ENCODE peak calls at places on chromosomes 12 and 14, in seven cellular contexts. Z, P, W, U, L, E and K are unnamed samples.

GRCh38 chr14:70836946-70837345 is 27.6 kb upstream of the MAP3K9 start:
- DNase-seq in P (no peak), E (no peak), W (peak; percentile 47), L (no peak), U (no peak), Z (no peak), K (no peak)

GRCh38 chr14:33755358-33755757 is 195.5 kb downstream of the EGLN3 start:
- DNase-seq in W (peak; percentile 60), P (no peak), Z (no peak), E (no peak), L (no peak), U (no peak), K (no peak)

GRCh38 chr12:48972213-48973021 is 882 bp upstream of the WNT10B start:
- DNase-seq in L (no peak), E (no peak), P (peak; percentile 38), W (no peak), U (no peak), Z (no peak), K (no peak)

GRCh38 chr14:91231446-91231845 is 13.1 kb downstream of the GPR68 start:
- DNase-seq in L (no peak), P (no peak), U (no peak), Z (no peak), E (no peak), W (no peak), K (no peak)

GRCh38 chr14:105389534-105389933 is 8.8 kb upstream of the TEX22 start:
- DNase-seq in Z (no peak), W (no peak), P (no peak), E (peak; percentile 28), U (no peak), L (no peak), K (no peak)

GRCh38 chr12:15555466-15555865 is 233.2 kb downstream of the PTPRO start:
- DNase-seq in E (no peak), P (no peak), W (no peak), Z (no peak), L (no peak), U (no peak), K (no peak)

GRCh38 chr12:130435331-130435730 is 97.6 kb downstream of the PIWIL1 start:
- DNase-seq in E (no peak), U (no peak), L (no peak), W (no peak), P (no peak), Z (no peak), K (no peak)

GRCh38 chr14:106551265-106551664 is 1024.9 kb downstream of the TMEM121 start:
- DNase-seq in E (no peak), L (no peak), U (no peak), Z (no peak), P (no peak), W (no peak), K (no peak)

GRCh38 chr12:66947119-66947518 is 268.2 kb upstream of the GRIP1 start:
- DNase-seq in L (no peak), E (no peak), U (no peak), Z (no peak), P (no peak), W (peak; percentile 12), K (no peak)

GRCh38 chr14:68386950-68387779 is 405.7 kb downstream of the ZFP36L1 start:
- DNase-seq in L (no peak), P (no peak), E (no peak), U (no peak), W (no peak), Z (no peak), K (no peak)

GRCh38 chr14:68791078-68791983 is 1.5 kb downstream of the ZFP36L1 start:
- DNase-seq in U (no peak), E (peak; percentile 28), P (peak; percentile 43), Z (peak; percentile 38), L (peak; percentile 76), W (peak; percentile 41), K (no peak)

GRCh38 chr14:24514209-24514608 is 6.1 kb upstream of the CMA1 start:
- DNase-seq in U (no peak), Z (no peak), W (no peak), P (no peak), L (no peak), E (no peak), K (no peak)

GRCh38 chr12:114916124-114916523 is 232.1 kb upstream of the TBX3 start:
- DNase-seq in E (no peak), W (peak; percentile 89), L (no peak), U (no peak), Z (peak; percentile 78), P (no peak), K (no peak)

GRCh38 chr12:90067791-90068190 is 359.2 kb upstream of the ATP2B1 start:
- DNase-seq in E (no peak), U (no peak), P (no peak), Z (no peak), L (no peak), W (no peak), K (no peak)

GRCh38 chr14:90388437-90388836 is 8.4 kb upstream of the CALM1 start:
- DNase-seq in L (peak; percentile 60), W (peak; percentile 93), E (no peak), P (peak; percentile 74), Z (peak; percentile 79), U (no peak), K (peak; percentile 63)

GRCh38 chr12:42794811-42795210 is 205.3 kb upstream of the PRICKLE1 start:
- DNase-seq in U (no peak), L (no peak), E (no peak), P (no peak), Z (no peak), W (peak; percentile 72), K (no peak)

GRCh38 chr12:118189761-118190181 is 53.8 kb downstream of the PEBP1 start:
- DNase-seq in W (no peak), U (no peak), Z (no peak), L (peak; percentile 59), E (no peak), P (peak; percentile 72), K (no peak)

GRCh38 chr12:17976202-17976601 is 113.8 kb downstream of the RERGL start:
- DNase-seq in E (no peak), L (peak; percentile 70), W (peak; percentile 50), P (peak; percentile 79), Z (peak; percentile 24), U (no peak), K (no peak)

GRCh38 chr12:124938606-124939427 is 24.4 kb upstream of the UBC start:
- DNase-seq in P (peak; percentile 75), E (peak; percentile 59), L (peak; percentile 80), U (peak; percentile 71), Z (peak; percentile 97), W (peak; percentile 68), K (peak; percentile 79)
- H3K4me1 ChIP-seq in P (peaks cover 11% of the 10 kb centered on the region), E (peaks cover 25% of the 10 kb centered on the region), L (peaks cover 12% of the 10 kb centered on the region), U (peaks cover 44% of the 10 kb centered on the region), Z (peaks cover 29% of the 10 kb centered on the region), W (peaks cover 24% of the 10 kb centered on the region), K (peaks cover 24% of the 10 kb centered on the region)

GRCh38 chr12:57609781-57610552 is 1.3 kb upstream of the ARHGEF25 start:
- DNase-seq in Z (no peak), W (no peak), U (no peak), L (peak; percentile 22), E (no peak), P (peak; percentile 68), K (no peak)
- H3K4me1 ChIP-seq in Z (peaks cover 17% of the 10 kb centered on the region), W (peaks cover 14% of the 10 kb centered on the region), U (peaks cover 29% of the 10 kb centered on the region), L (peaks cover 17% of the 10 kb centered on the region), E (peaks cover 21% of the 10 kb centered on the region), P (peaks cover 39% of the 10 kb centered on the region), K (peaks cover 18% of the 10 kb centered on the region)

GRCh38 chr12:1592444-1593231 is 1.7 kb downstream of the FBXL14 start:
- DNase-seq in Z (no peak), W (peak; percentile 50), E (peak; percentile 56), L (peak; percentile 80), U (peak; percentile 56), P (peak; percentile 72), K (no peak)

GRCh38 chr12:1593232-1594044 is 943 bp downstream of the FBXL14 start:
- DNase-seq in W (peak; percentile 24), Z (peak; percentile 55), P (peak; percentile 53), E (peak; percentile 44), L (peak; percentile 61), U (peak; percentile 63), K (no peak)

GRCh38 chr12:1591029-1591428 is 3.4 kb downstream of the FBXL14 start:
- DNase-seq in E (no peak), U (no peak), L (peak; percentile 55), W (peak; percentile 59), Z (peak; percentile 40), P (no peak), K (no peak)

GRCh38 chr12:1590083-1590979 is 4.0 kb downstream of the FBXL14 start:
- DNase-seq in W (no peak), E (no peak), L (peak; percentile 94), Z (no peak), U (no peak), P (peak; percentile 93), K (no peak)

DNA sequence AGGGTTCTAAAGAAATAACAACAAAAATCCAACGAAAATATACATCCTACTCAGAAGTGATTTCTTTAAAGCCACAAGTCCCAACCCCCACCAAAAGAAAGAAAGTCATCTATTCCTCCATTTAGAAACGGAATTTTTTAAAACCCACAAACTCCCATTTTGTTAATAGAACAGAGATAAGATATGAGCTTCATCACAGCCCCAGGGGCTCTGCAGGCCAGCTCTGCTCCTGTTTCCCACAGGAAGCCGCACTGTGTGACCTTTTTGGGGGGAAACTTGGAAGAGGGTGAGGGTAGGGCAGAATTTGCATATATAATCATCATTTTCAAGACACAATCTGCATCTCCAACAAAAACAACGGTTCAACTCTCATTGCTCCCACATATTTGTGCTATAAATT is 2.8 kb downstream of the FBXL14 start:
- DNase-seq in P (no peak), U (no peak), W (no peak), L (no peak), Z (no peak), E (no peak), K (no peak)
- H3K4me1 ChIP-seq in P (peaks cover 49% of the 10 kb centered on the region), U (peaks cover 73% of the 10 kb centered on the region), W (peaks cover 47% of the 10 kb centered on the region), L (peaks cover 47% of the 10 kb centered on the region), Z (peaks cover 38% of the 10 kb centered on the region), E (peaks cover 33% of the 10 kb centered on the region), K (peaks cover 38% of the 10 kb centered on the region)

DNA sequence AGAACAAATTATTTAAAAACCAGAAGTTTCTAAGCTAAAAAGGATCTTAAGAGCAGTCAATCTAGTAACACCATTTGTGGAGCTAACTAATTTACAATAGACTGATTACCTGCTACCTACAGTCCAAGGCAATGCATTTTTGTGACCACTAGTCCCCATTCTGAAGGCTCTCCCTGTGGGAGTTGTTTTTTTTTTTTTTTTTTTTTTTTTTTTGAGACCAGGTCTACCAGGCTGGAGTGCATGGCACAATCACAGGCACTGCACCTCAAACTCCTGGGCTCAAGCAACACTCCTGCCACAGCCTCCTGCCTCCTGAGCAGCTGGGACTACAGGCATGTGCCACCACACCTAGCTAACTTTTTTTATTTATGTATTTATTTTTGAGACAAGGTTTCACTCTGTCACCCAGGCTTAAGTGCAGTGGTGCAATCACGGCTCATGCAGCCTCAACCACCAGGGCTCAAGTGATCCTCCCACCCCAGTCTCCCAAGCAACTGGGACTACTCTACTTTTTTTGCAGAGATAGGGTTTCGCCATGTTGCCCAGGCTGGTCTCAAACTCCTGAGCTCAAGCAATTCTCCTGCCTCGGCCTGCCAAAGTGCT is 3.9 kb downstream of the GNPTAB start:
- DNase-seq in Z (no peak), E (no peak), L (no peak), P (no peak), U (no peak), W (no peak), K (no peak)
- H3K4me1 ChIP-seq in Z (peaks cover 25% of the 10 kb centered on the region), E (peaks cover 25% of the 10 kb centered on the region), L (peaks cover 6% of the 10 kb centered on the region), P (peaks cover 56% of the 10 kb centered on the region), U (peaks cover 82% of the 10 kb centered on the region), W (peaks cover 10% of the 10 kb centered on the region), K (peaks cover 58% of the 10 kb centered on the region)